ENCODE peak calls at places on chromosome 21, in nine cellular contexts. X is RPMI7951; N is esophagus squamous epithelium; F is H54; L is T-helper 22 cell; W is activated T-helper 1 cell treated with anti-CD3 and anti-CD28 coated beads, Interleukin-2, amount 50 U/mL, for 16 hours; J is A549; R is stimulated activated CD4-positive, alpha-beta T cell treated with anti-CD3 and anti-CD28 coated beads, Interleukin-15, amount 100 ng/mL, for 48 hours; K is neural crest cell. V is an unnamed sample.

GRCh38 chr21:44939532-44940115 is at the start of gene SLX9:
- DNase-seq in R (peak), J (peak), X (peak), W (peak), N (no peak), K (peak), L (peak), F (peak), V (peak)

GRCh38 chr21:38699048-38699447 is 106.7 kb upstream of the ETS2 start:
- DNase-seq in J (no peak), F (no peak), N (no peak), K (no peak), X (no peak), R (no peak), L (no peak), W (no peak), V (no peak)

GRCh38 chr21:30942192-30942591 is 60.8 kb upstream of the KRTAP11-1 start:
- DNase-seq in R (no peak), W (no peak), K (no peak), J (no peak), F (no peak), L (no peak), N (no peak), X (no peak), V (no peak)

GRCh38 chr21:26776320-26777021 is 68.7 kb downstream of the ADAMTS1 start:
- DNase-seq in F (no peak), X (peak), W (no peak), J (no peak), N (no peak), L (no peak), R (no peak), K (no peak), V (no peak)

GRCh38 chr21:45019887-45020537 is 54.4 kb upstream of the ADARB1 start:
- DNase-seq in R (no peak), K (no peak), J (no peak), L (no peak), W (no peak), N (no peak), F (no peak), X (no peak), V (no peak)

GRCh38 chr21:41707231-41707988 is 59.4 kb downstream of the RIPK4 start:
- DNase-seq in K (no peak), F (no peak), W (no peak), L (no peak), X (no peak), J (no peak), R (no peak), N (no peak), V (no peak)

GRCh38 chr21:34926784-34927548 is 122.1 kb downstream of the RUNX1 start:
- DNase-seq in N (no peak), X (peak), F (peak), K (no peak), J (peak), W (no peak), R (no peak), L (no peak), V (peak)

GRCh38 chr21:18529253-18529652 is 125.7 kb upstream of the TMPRSS15 start:
- DNase-seq in F (peak), X (peak), J (no peak), K (no peak), W (no peak), R (no peak), L (no peak), N (no peak), V (peak)

GRCh38 chr21:27674037-27674436 is 707.1 kb upstream of the ADAMTS5 start:
- DNase-seq in K (no peak), J (no peak), F (no peak), X (peak), L (no peak), N (no peak), W (no peak), R (no peak), V (no peak)

GRCh38 chr21:32134441-32135159 is 144.2 kb downstream of the MIS18A start:
- DNase-seq in F (no peak), X (peak), N (no peak), K (no peak), R (no peak), J (no peak), W (no peak), L (no peak), V (no peak)

GRCh38 chr21:45517249-45518065 is 24.8 kb downstream of the SLC19A1 start:
- DNase-seq in F (no peak), W (no peak), L (no peak), J (no peak), R (no peak), N (no peak), X (no peak), K (no peak), V (no peak)

GRCh38 chr21:35593000-35593502 is 467.3 kb downstream of the SETD4 start:
- DNase-seq in W (no peak), K (no peak), N (no peak), R (no peak), L (no peak), X (peak), J (no peak), F (no peak), V (peak)

GRCh38 chr21:36260030-36260787 is 59.8 kb upstream of the MORC3 start:
- DNase-seq in F (peak), L (peak), N (no peak), J (peak), K (peak), X (peak), W (no peak), R (no peak), V (peak)

GRCh38 chr21:15826147-15826780 is 96.5 kb downstream of the USP25 start:
- DNase-seq in R (no peak), J (peak), F (no peak), N (no peak), L (no peak), X (peak), K (no peak), W (no peak), V (peak)

V was measured in cardiac muscle cell.